ENCODE peak calls at places on chromosomes 4 and X, in four cellular contexts. M is K562, O is HepG2, T is GM12878. R is an unnamed sample.

GRCh38 chr4:71765349-71765748 is 18.5 kb downstream of the GC start:
- DNase-seq in M (no peak), O (no peak), T (no peak), R (no peak)

GRCh38 chr4:38132140-38132673 is 172.0 kb downstream of the PTTG2 start:
- DNase-seq in M (no peak), O (no peak), T (peak; percentile 100), R (no peak)

GRCh38 chr4:23163649-23164436 is 471.1 kb downstream of the GBA3 start:
- DNase-seq in M (no peak), O (no peak), T (no peak), R (no peak)

GRCh38 chr4:1593881-1594345 is 90.2 kb downstream of the FAM53A start:
- DNase-seq in M (peak; percentile 62), O (no peak), T (no peak), R (no peak)

GRCh38 chr4:20412072-20412471 is 160.4 kb downstream of the SLIT2 start:
- DNase-seq in M (no peak), O (no peak), T (no peak), R (no peak)

GRCh38 chrX:134732152-134732551 is 73.9 kb upstream of the PLAC1 start:
- DNase-seq in M (no peak), O (no peak), T (no peak), R (no peak)

GRCh38 chrX:127138218-127138617 is 318.7 kb downstream of the PRR32 start:
- DNase-seq in M (no peak), O (no peak), T (no peak), R (no peak)

GRCh38 chr4:86791126-86791525 is 58.1 kb downstream of the SLC10A6 start:
- DNase-seq in M (peak; percentile 69), O (peak; percentile 88), T (no peak), R (peak; percentile 56)

GRCh38 chrX:68685722-68686683 is 38.5 kb downstream of the STARD8 start:
- DNase-seq in M (peak; percentile 74), O (no peak), T (no peak), R (no peak)

GRCh38 chr4:148108776-148109175 is 333.4 kb downstream of the NR3C2 start:
- DNase-seq in M (no peak), O (no peak), T (no peak), R (no peak)
- TF ChIP-seq HDAC6 in M (no peak), O (no peak), T (no peak), R (no peak)

GRCh38 chr4:8330821-8331566 is 61.4 kb downstream of the HTRA3 start:
- DNase-seq in M (no peak), O (no peak), T (no peak), R (no peak)

GRCh38 chr4:8331567-8331955 is 62.0 kb downstream of the HTRA3 start:
- DNase-seq in M (no peak), O (no peak), T (no peak), R (no peak)

GRCh38 chr4:8328866-8329559 is 59.5 kb downstream of the HTRA3 start:
- DNase-seq in M (no peak), O (no peak), T (no peak), R (no peak)

GRCh38 chr4:8329560-8329858 is 60.0 kb downstream of the HTRA3 start:
- DNase-seq in M (no peak), O (no peak), T (no peak), R (no peak)

DNA sequence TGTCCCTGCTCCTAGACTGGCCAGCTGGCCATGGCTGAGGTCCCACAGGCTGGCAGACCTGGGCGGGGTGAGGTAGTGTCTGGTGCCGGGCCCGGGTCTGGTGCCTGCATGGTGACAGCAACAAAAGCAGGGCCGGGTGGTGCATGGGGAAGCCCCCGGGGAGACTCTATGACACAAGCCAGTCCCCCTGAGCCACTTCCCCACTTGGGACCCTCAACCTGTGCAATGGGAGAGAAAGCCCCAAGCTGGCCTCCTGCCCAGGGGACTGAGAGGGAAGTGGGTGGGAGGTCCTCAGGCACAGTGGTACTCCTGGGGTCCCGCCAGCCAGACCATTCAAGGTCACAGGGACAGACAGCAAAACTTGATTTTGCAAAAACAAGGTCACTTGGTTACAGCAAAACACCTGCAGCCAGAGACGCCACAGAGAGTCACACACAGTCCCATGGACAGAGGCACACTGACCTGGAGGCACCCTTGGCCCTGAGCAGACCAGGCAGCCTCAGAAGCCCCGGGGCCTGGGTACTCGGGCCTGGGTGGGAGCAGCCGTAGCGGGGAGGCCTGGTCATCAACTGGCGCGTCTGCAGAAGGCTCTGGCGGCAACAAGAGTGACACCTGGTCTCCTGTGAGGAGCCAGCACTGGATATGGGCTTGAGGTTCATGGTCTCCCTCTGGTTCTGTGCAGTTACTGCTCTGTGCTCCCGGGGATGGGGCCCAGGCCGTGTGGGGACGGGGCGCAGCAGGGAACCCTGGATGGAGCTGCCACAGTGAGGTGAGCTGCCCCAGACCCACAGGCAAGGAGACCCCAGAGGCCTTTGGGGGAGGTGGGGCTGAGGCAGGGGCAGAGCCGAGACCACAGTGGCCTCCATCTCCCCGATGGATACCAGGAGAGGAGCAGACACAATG is 60.6 kb downstream of the HTRA3 start:
- DNase-seq in M (no peak), O (no peak), T (no peak), R (no peak)
- TF ChIP-seq HDAC6 in M (no peak), O (no peak), T (no peak), R (no peak)

GRCh38 chrX:70527610-70528009 is 83.0 kb downstream of the DLG3 start:
- DNase-seq in M (no peak), O (no peak), T (no peak), R (no peak)

GRCh38 chrX:70527053-70527452 is 82.4 kb downstream of the DLG3 start:
- DNase-seq in M (no peak), O (peak; percentile 68), T (no peak), R (no peak)

DNA sequence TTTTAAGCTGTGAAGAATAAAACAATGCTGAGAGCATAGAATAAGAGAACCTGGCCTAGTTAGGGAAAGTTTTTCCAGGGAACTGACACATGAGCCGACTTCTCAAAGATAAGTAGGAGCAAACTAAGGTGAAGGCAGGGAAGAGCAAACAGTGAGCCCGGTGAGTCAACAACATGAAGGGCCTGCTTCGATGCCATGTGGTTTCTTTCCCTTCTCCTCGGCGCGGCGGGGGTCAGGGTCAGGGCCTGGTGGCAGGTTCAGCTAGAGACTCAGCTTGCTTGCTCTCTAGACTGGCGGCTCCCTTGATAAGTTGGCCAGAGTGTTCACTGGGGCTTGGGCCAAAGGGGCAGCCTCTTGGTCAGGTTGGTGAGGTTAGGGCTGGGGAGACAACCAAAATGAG is 81.1 kb downstream of the DLG3 start:
- DNase-seq in M (no peak), O (peak; percentile 76), T (no peak), R (no peak)
- TF ChIP-seq HDAC6 in M (no peak), O (no peak), T (no peak), R (no peak)

GRCh38 chr4:185238750-185239149 is 29.4 kb downstream of the SNX25 start:
- DNase-seq in M (no peak), O (no peak), T (no peak), R (no peak)
- TF ChIP-seq HDAC6 in M (no peak), O (no peak), T (no peak), R (no peak)

GRCh38 chr4:172953896-172954568 is 214.6 kb upstream of the GALNT7 start:
- DNase-seq in M (no peak), O (no peak), T (no peak), R (no peak)

GRCh38 chr4:172950990-172951389 is 217.6 kb upstream of the GALNT7 start:
- DNase-seq in M (no peak), O (no peak), T (no peak), R (no peak)

GRCh38 chr4:172957216-172957615 is 211.4 kb upstream of the GALNT7 start:
- DNase-seq in M (peak; percentile 37), O (no peak), T (no peak), R (no peak)

DNA sequence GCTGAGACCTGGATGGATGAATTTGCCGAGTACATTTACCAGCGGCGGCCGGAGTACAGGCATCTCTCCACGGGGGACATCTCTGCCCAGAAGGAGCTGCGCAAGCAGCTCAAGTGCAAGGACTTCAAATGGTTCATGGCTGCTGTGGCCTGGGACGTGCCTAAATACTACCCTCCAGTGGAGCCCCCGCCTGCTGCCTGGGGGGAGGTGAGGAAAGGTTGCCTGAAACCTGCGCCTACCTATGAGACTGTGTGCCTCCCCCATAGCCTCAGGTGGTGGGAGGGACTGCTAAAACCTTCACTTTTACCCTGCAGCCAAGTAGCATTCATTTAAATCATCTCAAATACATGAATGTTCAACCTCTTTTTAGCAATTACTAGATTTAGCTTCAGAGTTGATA is 216.6 kb upstream of the GALNT7 start:
- DNase-seq in M (no peak), O (no peak), T (no peak), R (no peak)
- TF ChIP-seq HDAC6 in M (no peak), O (no peak), T (no peak), R (no peak)

GRCh38 chrX:51496501-51497291 is at the start of gene NUDT11:
- DNase-seq in M (peak; percentile 44), O (no peak), T (no peak), R (peak; percentile 73)
- TF ChIP-seq HDAC6 in M (no peak), O (no peak), T (no peak), R (no peak)

GRCh38 chrX:97860206-97860605 is 976.5 kb downstream of the RPA4 start:
- DNase-seq in M (no peak), O (no peak), T (no peak), R (no peak)
- TF ChIP-seq HDAC6 in M (no peak), O (no peak), T (no peak), R (no peak)

DNA sequence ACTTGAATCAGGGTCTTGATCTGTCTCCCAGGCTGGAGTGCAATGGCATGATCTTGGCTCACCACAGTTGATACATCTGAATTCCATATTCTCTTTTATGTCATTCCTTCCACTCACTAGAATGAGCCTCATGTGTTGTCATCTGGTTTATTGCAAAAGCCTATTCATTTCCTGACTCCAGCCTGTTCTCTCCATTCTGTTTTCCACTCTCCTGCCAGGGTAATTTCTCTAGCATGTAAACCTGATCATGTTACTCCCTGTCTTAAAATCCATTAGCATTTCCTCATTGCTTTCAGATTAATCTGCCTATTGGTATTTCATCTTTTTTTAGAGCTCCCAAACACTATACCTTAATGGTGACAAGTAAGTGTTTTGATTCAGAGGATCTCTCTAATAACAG is 4.3 kb upstream of the DDX60L start:
- DNase-seq in M (no peak), O (no peak), T (no peak), R (no peak)
- TF ChIP-seq HDAC6 in M (no peak), O (no peak), T (no peak), R (no peak)